ENCODE peak calls at places on chromosomes 11 and 22, in nine cellular contexts. N is Panc1, O is testis, X is colonic mucosa, D is Peyer's patch, K is lower lobe of right lung, W is right atrium auricular region, I is ovary, B is pancreas. U is an unnamed sample.

GRCh38 chr11:121067453-121067852 is 33.6 kb upstream of the TECTA start:
- DNase-seq in N (no peak), O (no peak), X (no peak), D (no peak), K (no peak), W (no peak), I (no peak), B (no peak), U (no peak)

GRCh38 chr11:60193687-60194433 is 11.0 kb upstream of the MS4A6A start:
- DNase-seq in N (peak), O (peak), X (peak), D (peak), K (no peak), W (peak), I (peak), B (peak), U (peak)

GRCh38 chr22:40676644-40677043 is 2.6 kb upstream of the MCHR1 start:
- DNase-seq in N (no peak), O (no peak), X (no peak), D (no peak), K (no peak), W (no peak), I (no peak), B (no peak), U (no peak)

GRCh38 chr22:40345271-40345670 is 1.0 kb upstream of the ADSL start:
- DNase-seq in N (no peak), O (no peak), X (no peak), D (peak), K (no peak), W (no peak), I (no peak), B (no peak), U (no peak)

GRCh38 chr11:72039108-72039850 is 40.6 kb downstream of the IL18BP start:
- DNase-seq in N (no peak), O (peak), X (peak), D (peak), K (peak), W (no peak), I (peak), B (peak), U (no peak)

GRCh38 chr11:117738246-117738957 is 58.6 kb downstream of the DSCAML1 start:
- DNase-seq in N (no peak), O (no peak), X (no peak), D (no peak), K (no peak), W (no peak), I (no peak), B (no peak), U (no peak)

GRCh38 chr11:46240371-46240770 is 37.1 kb upstream of the CREB3L1 start:
- DNase-seq in N (no peak), O (no peak), X (no peak), D (no peak), K (no peak), W (no peak), I (no peak), B (no peak), U (no peak)

GRCh38 chr22:21802056-21802455 is 65.4 kb downstream of the MAPK1 start:
- DNase-seq in N (no peak), O (no peak), X (no peak), D (no peak), K (no peak), W (no peak), I (no peak), B (no peak), U (no peak)

GRCh38 chr11:1870721-1871466 is 18.0 kb downstream of the LSP1 start:
- DNase-seq in N (no peak), O (no peak), X (no peak), D (no peak), K (peak), W (no peak), I (no peak), B (no peak), U (no peak)

GRCh38 chr11:2835768-2836150 is 49.8 kb downstream of the CDKN1C start:
- DNase-seq in N (no peak), O (no peak), X (no peak), D (no peak), K (no peak), W (no peak), I (no peak), B (no peak), U (no peak)

GRCh38 chr22:44170470-44170869 is 10.3 kb upstream of the PARVG start:
- DNase-seq in N (no peak), O (no peak), X (no peak), D (no peak), K (no peak), W (no peak), I (no peak), B (no peak), U (no peak)

DNA sequence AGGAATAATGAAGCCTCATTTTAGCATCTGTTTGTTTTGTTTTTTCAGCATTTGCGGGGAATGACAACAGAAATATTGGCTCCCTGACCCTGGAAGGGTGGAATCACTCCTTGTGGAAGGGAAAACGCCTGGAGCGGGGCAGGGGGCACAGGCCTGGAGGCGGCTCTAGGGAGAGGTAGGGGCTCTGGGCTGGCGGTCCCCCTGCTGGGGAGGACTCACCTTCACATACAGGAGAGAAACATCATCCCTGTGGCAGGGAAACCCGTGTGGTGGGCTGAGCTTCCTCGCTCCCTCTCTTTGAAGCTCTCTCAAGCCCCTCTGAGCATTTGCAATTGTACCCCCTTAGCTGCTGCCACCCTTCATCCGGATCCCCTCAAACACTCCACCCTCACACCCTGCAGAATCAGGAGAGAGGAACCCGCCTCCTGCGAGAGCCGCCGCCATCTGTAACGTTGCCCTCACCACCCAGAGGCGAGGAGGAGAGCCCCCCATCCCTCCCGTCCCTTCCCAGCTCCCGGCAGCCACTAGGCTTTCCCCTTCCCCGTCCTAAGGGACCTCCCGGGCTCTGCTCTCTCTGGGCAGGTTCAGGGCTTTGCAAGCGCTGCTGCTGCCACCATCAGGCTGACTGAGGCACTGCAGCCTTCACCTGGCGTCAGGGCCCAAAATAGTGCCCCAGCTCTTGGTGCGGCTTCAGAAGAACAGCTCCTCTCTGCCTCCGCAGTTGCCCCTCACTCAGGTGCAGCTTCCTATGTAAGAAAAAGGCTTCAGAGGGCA is 10.4 kb downstream of the KIRREL3 start:
- DNase-seq in N (peak), O (peak), X (peak), D (peak), K (peak), W (peak), I (peak), B (peak), U (peak)
- H3K4me3 ChIP-seq in N (no peak), O (no peak), X (no peak), D (no peak), K (no peak), W (no peak), I (no peak), B (no peak), U (no peak)

GRCh38 chr11:30876656-30877371 is 290.7 kb upstream of the MPPED2 start:
- DNase-seq in N (no peak), O (no peak), X (no peak), D (no peak), K (no peak), W (no peak), I (peak), B (no peak), U (no peak)
- H3K27ac ChIP-seq in N (no peak), O (no peak), X (no peak), D (no peak), K (no peak), W (no peak), I (no peak), B (no peak), U (no peak)

DNA sequence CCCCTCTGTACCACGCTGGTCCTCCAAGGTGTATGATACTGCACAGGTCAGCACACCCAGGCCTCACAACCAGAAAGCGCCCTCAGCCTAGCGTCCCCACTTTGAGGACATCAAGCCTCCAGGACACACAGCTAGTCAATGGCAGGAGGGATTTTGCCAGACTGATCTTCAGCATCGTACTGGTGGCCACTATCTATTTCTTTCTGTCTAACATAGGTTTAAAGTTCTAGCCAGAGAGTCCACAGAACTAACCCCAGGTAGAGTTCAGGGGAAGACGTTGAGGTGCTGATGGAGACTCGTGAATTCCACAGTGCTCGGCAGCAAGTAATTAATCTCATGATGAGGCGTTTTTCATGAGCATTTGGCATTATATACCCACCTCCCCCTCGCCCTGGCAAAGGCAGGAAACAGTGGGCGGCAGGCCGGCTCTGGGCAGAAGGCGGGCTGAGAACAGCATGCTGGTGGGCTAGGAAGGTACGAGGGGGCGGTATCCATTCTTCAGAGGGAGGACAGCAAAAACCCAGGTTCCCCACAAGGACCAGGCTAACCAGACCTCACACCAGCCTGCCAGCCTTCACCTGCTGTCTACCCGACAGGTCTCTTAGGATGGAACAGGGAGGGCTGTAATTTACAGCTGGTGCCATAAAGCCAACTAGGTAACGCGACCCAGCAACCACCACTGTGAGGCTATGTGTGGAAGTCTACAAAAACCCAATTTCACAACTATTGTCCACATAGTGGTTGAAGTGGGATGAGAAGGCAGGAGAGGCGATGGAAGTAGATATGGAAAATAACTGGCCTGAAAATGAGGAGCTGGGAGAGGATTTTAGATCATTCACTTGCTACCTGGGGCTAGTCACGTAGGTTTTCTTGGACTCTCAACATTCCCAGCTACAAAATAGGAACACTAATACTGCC is 18.5 kb downstream of the MYH9 start:
- DNase-seq in N (no peak), O (no peak), X (no peak), D (no peak), K (no peak), W (no peak), I (no peak), B (no peak), U (no peak)
- H3K4me3 ChIP-seq in N (peak), O (no peak), X (no peak), D (no peak), K (peak), W (no peak), I (peak), B (no peak), U (no peak)

DNA sequence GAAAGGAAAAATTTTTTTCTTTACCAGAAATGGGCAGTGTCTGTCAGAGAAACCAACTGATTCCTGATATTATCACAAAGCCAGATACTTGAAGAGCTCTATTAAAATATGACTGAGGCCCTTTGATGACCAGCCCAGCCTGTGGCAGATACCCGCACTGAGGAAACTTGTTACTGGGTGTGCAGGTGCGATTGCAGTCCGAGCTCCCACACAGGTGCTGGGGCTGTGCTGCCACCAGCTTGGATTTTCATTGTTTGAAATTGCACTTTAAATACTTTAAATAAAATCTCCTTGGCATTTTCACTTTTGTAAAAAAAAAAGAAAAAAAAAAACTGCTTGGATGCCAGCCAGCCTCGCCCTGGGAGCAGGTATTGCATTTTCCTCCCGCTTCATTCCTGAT is 21.1 kb downstream of the EHF start:
- DNase-seq in N (no peak), O (no peak), X (no peak), D (no peak), K (no peak), W (no peak), I (no peak), B (peak), U (no peak)
- H3K27ac ChIP-seq in N (peak), O (no peak), X (peak), D (no peak), K (peak), W (no peak), I (no peak), B (peak), U (no peak)

GRCh38 chr11:842370-843002 is at the start of the genes POLR2L and TSPAN4:
- DNase-seq in N (no peak), O (peak), X (peak), D (peak), K (peak), W (peak), I (peak), B (peak), U (peak)
- H3K4me3 ChIP-seq in N (peak), O (peak), X (peak), D (peak), K (peak), W (peak), I (peak), B (peak), U (peak)

GRCh38 chr11:75905434-75905833 is 90.4 kb downstream of the UVRAG start:
- DNase-seq in N (no peak), O (no peak), X (no peak), D (no peak), K (no peak), W (no peak), I (no peak), B (no peak), U (no peak)
- H3K27ac ChIP-seq in N (no peak), O (no peak), X (no peak), D (no peak), K (no peak), W (no peak), I (no peak), B (no peak), U (no peak)

GRCh38 chr11:128824199-128825049 is 42.7 kb downstream of the KCNJ1 start:
- DNase-seq in N (no peak), O (peak), X (no peak), D (no peak), K (no peak), W (no peak), I (peak), B (no peak), U (no peak)
- H3K4me3 ChIP-seq in N (no peak), O (no peak), X (no peak), D (no peak), K (peak), W (peak), I (no peak), B (no peak), U (peak)

GRCh38 chr22:49011379-49011768 is 816.3 kb downstream of the BRD1 start:
- DNase-seq in N (no peak), O (peak), X (peak), D (no peak), K (peak), W (no peak), I (no peak), B (no peak), U (no peak)
- H3K27ac ChIP-seq in N (no peak), O (no peak), X (no peak), D (no peak), K (no peak), W (no peak), I (no peak), B (no peak), U (no peak)

GRCh38 chr11:47403135-47403534 is 5.3 kb upstream of the SLC39A13 start:
- DNase-seq in N (no peak), O (no peak), X (no peak), D (no peak), K (no peak), W (no peak), I (no peak), B (no peak), U (no peak)

GRCh38 chr11:47399860-47400812 is 8.3 kb upstream of the SLC39A13 start:
- DNase-seq in N (no peak), O (no peak), X (no peak), D (peak), K (no peak), W (no peak), I (peak), B (peak), U (no peak)

GRCh38 chr11:47398551-47398950 is 9.8 kb upstream of the SLC39A13 start:
- DNase-seq in N (no peak), O (no peak), X (no peak), D (no peak), K (no peak), W (no peak), I (peak), B (no peak), U (no peak)

GRCh38 chr11:47403571-47403970 is 4.8 kb upstream of the SLC39A13 start:
- DNase-seq in N (no peak), O (no peak), X (no peak), D (no peak), K (no peak), W (no peak), I (no peak), B (no peak), U (no peak)

GRCh38 chr11:47400813-47401279 is 7.5 kb upstream of the SLC39A13 start:
- DNase-seq in N (no peak), O (no peak), X (no peak), D (no peak), K (no peak), W (no peak), I (no peak), B (no peak), U (no peak)
- H3K4me3 ChIP-seq in N (no peak), O (no peak), X (peak), D (peak), K (peak), W (no peak), I (peak), B (no peak), U (no peak)

GRCh38 chr11:114176321-114176720 is 116.8 kb downstream of the ZBTB16 start:
- DNase-seq in N (no peak), O (no peak), X (no peak), D (peak), K (no peak), W (no peak), I (no peak), B (peak), U (no peak)
- H3K27ac ChIP-seq in N (no peak), O (peak), X (no peak), D (no peak), K (peak), W (peak), I (no peak), B (peak), U (no peak)

U was measured in tibial nerve.